ENCODE peak calls at places on chromosomes 2 and 18, in six cellular contexts. One of them, this sample, is unnamed.

GRCh38 chr2:8574196-8575010 is 107.5 kb upstream of the ID2 start:
- DNase-seq in H9: peak
- DNase-seq in IMR-90: peak
- DNase-seq in neuronal stem cell: no peak
- DNase-seq in mesenchymal stem cell: no peak
- DNase-seq in H1: no peak
- DNase-seq in this sample: peak

GRCh38 chr18:5744659-5745058 is 150.7 kb downstream of the TMEM200C start:
- DNase-seq in H9: no peak
- DNase-seq in IMR-90: no peak
- DNase-seq in neuronal stem cell: no peak
- DNase-seq in mesenchymal stem cell: no peak
- DNase-seq in H1: no peak
- DNase-seq in this sample: no peak

GRCh38 chr2:105775809-105776559 is 31.3 kb downstream of the NCK2 start:
- DNase-seq in H9: no peak
- DNase-seq in IMR-90: no peak
- DNase-seq in neuronal stem cell: no peak
- DNase-seq in mesenchymal stem cell: no peak
- DNase-seq in H1: no peak
- DNase-seq in this sample: no peak

GRCh38 chr2:127857494-127857818 is 499 bp downstream of the POLR2D start:
- DNase-seq in H9: no peak
- DNase-seq in IMR-90: no peak
- DNase-seq in neuronal stem cell: no peak
- DNase-seq in mesenchymal stem cell: no peak
- DNase-seq in H1: no peak
- DNase-seq in this sample: no peak

GRCh38 chr18:7545734-7546133 is 21.4 kb upstream of the PTPRM start:
- DNase-seq in H9: no peak
- DNase-seq in IMR-90: peak
- DNase-seq in neuronal stem cell: no peak
- DNase-seq in mesenchymal stem cell: peak
- DNase-seq in H1: no peak
- DNase-seq in this sample: no peak

GRCh38 chr2:25697559-25698341 is 24.4 kb upstream of the DTNB start:
- DNase-seq in H9: peak
- DNase-seq in IMR-90: no peak
- DNase-seq in neuronal stem cell: no peak
- DNase-seq in mesenchymal stem cell: no peak
- DNase-seq in H1: peak
- DNase-seq in this sample: no peak

GRCh38 chr2:28274911-28275685 is 117.6 kb upstream of the FOSL2 start:
- DNase-seq in H9: peak
- DNase-seq in IMR-90: peak
- DNase-seq in neuronal stem cell: no peak
- DNase-seq in mesenchymal stem cell: peak
- DNase-seq in H1: no peak
- DNase-seq in this sample: peak

GRCh38 chr18:62118324-62118723 is 68.5 kb downstream of the PIGN start:
- DNase-seq in H9: no peak
- DNase-seq in IMR-90: peak
- DNase-seq in neuronal stem cell: no peak
- DNase-seq in mesenchymal stem cell: no peak
- DNase-seq in H1: no peak
- DNase-seq in this sample: no peak

GRCh38 chr2:69563021-69563420 is 80.5 kb downstream of the AAK1 start:
- DNase-seq in H9: no peak
- DNase-seq in IMR-90: no peak
- DNase-seq in neuronal stem cell: no peak
- DNase-seq in mesenchymal stem cell: no peak
- DNase-seq in H1: no peak
- DNase-seq in this sample: no peak

GRCh38 chr2:20667531-20668401 is 822 bp downstream of the GDF7 start:
- DNase-seq in H9: no peak
- DNase-seq in IMR-90: no peak
- DNase-seq in neuronal stem cell: no peak
- DNase-seq in mesenchymal stem cell: no peak
- DNase-seq in H1: peak
- DNase-seq in this sample: no peak

GRCh38 chr2:236402016-236402784 is 138.0 kb upstream of the ASB18 start:
- DNase-seq in H9: no peak
- DNase-seq in IMR-90: no peak
- DNase-seq in neuronal stem cell: no peak
- DNase-seq in mesenchymal stem cell: no peak
- DNase-seq in H1: no peak
- DNase-seq in this sample: no peak

GRCh38 chr2:117987121-117987520 is 26.7 kb downstream of the CCDC93 start:
- DNase-seq in H9: no peak
- DNase-seq in IMR-90: no peak
- DNase-seq in neuronal stem cell: no peak
- DNase-seq in mesenchymal stem cell: no peak
- DNase-seq in H1: no peak
- DNase-seq in this sample: no peak

GRCh38 chr2:174873457-174873856 is 109.2 kb upstream of the CHRNA1 start:
- DNase-seq in H9: no peak
- DNase-seq in IMR-90: peak
- DNase-seq in neuronal stem cell: no peak
- DNase-seq in mesenchymal stem cell: no peak
- DNase-seq in H1: no peak
- DNase-seq in this sample: no peak

GRCh38 chr2:148813603-148814065 is 61.4 kb upstream of the KIF5C start:
- DNase-seq in H9: peak
- DNase-seq in IMR-90: no peak
- DNase-seq in neuronal stem cell: no peak
- DNase-seq in mesenchymal stem cell: no peak
- DNase-seq in H1: peak
- DNase-seq in this sample: no peak

GRCh38 chr2:43345391-43345813 is 119.0 kb upstream of the ZFP36L2 start:
- DNase-seq in H9: no peak
- DNase-seq in IMR-90: no peak
- DNase-seq in neuronal stem cell: no peak
- DNase-seq in mesenchymal stem cell: no peak
- DNase-seq in H1: no peak
- DNase-seq in this sample: no peak

GRCh38 chr18:57649536-57650495 is 28.2 kb upstream of the NARS1 start:
- DNase-seq in H9: no peak
- DNase-seq in IMR-90: peak
- DNase-seq in neuronal stem cell: no peak
- DNase-seq in mesenchymal stem cell: no peak
- DNase-seq in H1: no peak
- DNase-seq in this sample: no peak

GRCh38 chr2:112706170-112706664 is 14.6 kb upstream of the NT5DC4 start:
- DNase-seq in H9: no peak
- DNase-seq in IMR-90: peak
- DNase-seq in neuronal stem cell: no peak
- DNase-seq in mesenchymal stem cell: peak
- DNase-seq in H1: no peak
- DNase-seq in this sample: peak

GRCh38 chr2:233092446-233093438 is 32.6 kb downstream of the INPP5D start:
- DNase-seq in H9: no peak
- DNase-seq in IMR-90: no peak
- DNase-seq in neuronal stem cell: no peak
- DNase-seq in mesenchymal stem cell: no peak
- DNase-seq in H1: no peak
- DNase-seq in this sample: no peak

GRCh38 chr2:85887566-85888019 is 1.2 kb downstream of the ST3GAL5 start:
- DNase-seq in H9: no peak
- DNase-seq in IMR-90: peak
- DNase-seq in neuronal stem cell: no peak
- DNase-seq in mesenchymal stem cell: peak
- DNase-seq in H1: no peak
- DNase-seq in this sample: no peak

GRCh38 chr2:26971911-26972786 is 1.7 kb downstream of the MAPRE3 start:
- DNase-seq in H9: no peak
- DNase-seq in IMR-90: no peak
- DNase-seq in neuronal stem cell: no peak
- DNase-seq in mesenchymal stem cell: no peak
- DNase-seq in H1: no peak
- DNase-seq in this sample: no peak

GRCh38 chr2:216985658-216986141 is 125.8 kb upstream of the TNP1 start:
- DNase-seq in H9: peak
- DNase-seq in IMR-90: no peak
- DNase-seq in neuronal stem cell: peak
- DNase-seq in mesenchymal stem cell: no peak
- DNase-seq in H1: peak
- DNase-seq in this sample: no peak

GRCh38 chr18:46407471-46408166 is 249.4 kb downstream of the LOXHD1 start:
- DNase-seq in H9: no peak
- DNase-seq in IMR-90: peak
- DNase-seq in neuronal stem cell: no peak
- DNase-seq in mesenchymal stem cell: peak
- DNase-seq in H1: no peak
- DNase-seq in this sample: no peak

GRCh38 chr2:181354626-181355025 is 102.6 kb upstream of the ITGA4 start:
- DNase-seq in H9: no peak
- DNase-seq in IMR-90: peak
- DNase-seq in neuronal stem cell: no peak
- DNase-seq in mesenchymal stem cell: peak
- DNase-seq in H1: no peak
- DNase-seq in this sample: no peak

GRCh38 chr2:240644171-240644651 is 18.9 kb downstream of the GPR35 start:
- DNase-seq in H9: peak
- DNase-seq in IMR-90: no peak
- DNase-seq in neuronal stem cell: no peak
- DNase-seq in mesenchymal stem cell: no peak
- DNase-seq in H1: peak
- DNase-seq in this sample: no peak

GRCh38 chr2:102065675-102066252 is 74.0 kb downstream of the IL1R2 start:
- DNase-seq in H9: no peak
- DNase-seq in IMR-90: peak
- DNase-seq in neuronal stem cell: no peak
- DNase-seq in mesenchymal stem cell: peak
- DNase-seq in H1: no peak
- DNase-seq in this sample: peak

GRCh38 chr2:199668648-199669047 is 182.3 kb downstream of the FTCDNL1 start:
- DNase-seq in H9: no peak
- DNase-seq in IMR-90: no peak
- DNase-seq in neuronal stem cell: no peak
- DNase-seq in mesenchymal stem cell: no peak
- DNase-seq in H1: no peak
- DNase-seq in this sample: no peak

GRCh38 chr2:233356546-233357308 is 2.4 kb downstream of the DGKD start:
- DNase-seq in H9: no peak
- DNase-seq in IMR-90: peak
- DNase-seq in neuronal stem cell: no peak
- DNase-seq in mesenchymal stem cell: no peak
- DNase-seq in H1: no peak
- DNase-seq in this sample: peak

GRCh38 chr2:3001595-3002184 is 375.9 kb downstream of the EIPR1 start:
- DNase-seq in H9: no peak
- DNase-seq in IMR-90: no peak
- DNase-seq in neuronal stem cell: no peak
- DNase-seq in mesenchymal stem cell: no peak
- DNase-seq in H1: no peak
- DNase-seq in this sample: no peak

GRCh38 chr2:127425540-127426490 is 7.6 kb downstream of the PROC start:
- DNase-seq in H9: no peak
- DNase-seq in IMR-90: no peak
- DNase-seq in neuronal stem cell: no peak
- DNase-seq in mesenchymal stem cell: no peak
- DNase-seq in H1: peak
- DNase-seq in this sample: no peak

GRCh38 chr2:52539026-52539964 is 1228.3 kb upstream of the CHAC2 start:
- DNase-seq in H9: no peak
- DNase-seq in IMR-90: peak
- DNase-seq in neuronal stem cell: no peak
- DNase-seq in mesenchymal stem cell: no peak
- DNase-seq in H1: no peak
- DNase-seq in this sample: no peak

DNA sequence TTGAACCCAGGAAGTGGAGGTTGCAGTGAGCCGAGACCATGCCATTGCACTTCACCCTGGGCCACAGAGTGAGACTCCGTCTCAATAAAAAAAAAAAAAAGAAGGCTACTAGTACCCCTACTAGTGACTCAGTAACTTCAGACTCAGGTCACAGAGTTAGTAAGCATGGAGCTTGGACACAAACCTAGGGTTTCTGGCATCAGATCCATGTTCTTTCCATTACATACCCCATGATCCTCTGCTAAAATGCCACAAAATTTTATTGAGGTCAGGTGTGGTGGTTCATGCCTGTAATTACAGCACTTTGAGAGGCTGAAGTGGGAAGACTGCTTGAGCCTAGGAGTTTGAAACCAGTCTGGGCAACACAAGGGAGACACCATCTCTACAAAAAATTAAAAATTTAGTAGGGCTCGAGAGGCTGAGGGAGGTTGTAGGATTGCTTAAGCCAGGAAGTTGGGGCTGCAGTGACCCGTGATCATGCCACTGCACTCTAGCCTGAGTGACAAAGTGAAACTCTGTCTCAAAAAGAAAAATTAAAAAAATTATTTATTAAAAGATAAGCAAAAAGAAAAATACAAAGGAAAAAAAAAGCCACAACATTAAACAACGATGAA is 45.1 kb downstream of the DHX57 start:
- DNase-seq in H9: no peak
- DNase-seq in IMR-90: no peak
- DNase-seq in neuronal stem cell: no peak
- DNase-seq in mesenchymal stem cell: no peak
- DNase-seq in H1: no peak
- DNase-seq in this sample: no peak
- H3K14ac ChIP-seq in H9: no peak
- H3K14ac ChIP-seq in IMR-90: no peak
- H3K14ac ChIP-seq in neuronal stem cell: no peak
- H3K14ac ChIP-seq in mesenchymal stem cell: no peak
- H3K14ac ChIP-seq in H1: no peak
- H3K14ac ChIP-seq in this sample: no peak

GRCh38 chr2:124289615-124290014 is 264.5 kb downstream of the CNTNAP5 start:
- DNase-seq in H9: no peak
- DNase-seq in IMR-90: no peak
- DNase-seq in neuronal stem cell: no peak
- DNase-seq in mesenchymal stem cell: no peak
- DNase-seq in H1: no peak
- DNase-seq in this sample: no peak
- H3K14ac ChIP-seq in H9: no peak
- H3K14ac ChIP-seq in IMR-90: no peak
- H3K14ac ChIP-seq in neuronal stem cell: no peak
- H3K14ac ChIP-seq in mesenchymal stem cell: no peak
- H3K14ac ChIP-seq in H1: no peak
- H3K14ac ChIP-seq in this sample: no peak

DNA sequence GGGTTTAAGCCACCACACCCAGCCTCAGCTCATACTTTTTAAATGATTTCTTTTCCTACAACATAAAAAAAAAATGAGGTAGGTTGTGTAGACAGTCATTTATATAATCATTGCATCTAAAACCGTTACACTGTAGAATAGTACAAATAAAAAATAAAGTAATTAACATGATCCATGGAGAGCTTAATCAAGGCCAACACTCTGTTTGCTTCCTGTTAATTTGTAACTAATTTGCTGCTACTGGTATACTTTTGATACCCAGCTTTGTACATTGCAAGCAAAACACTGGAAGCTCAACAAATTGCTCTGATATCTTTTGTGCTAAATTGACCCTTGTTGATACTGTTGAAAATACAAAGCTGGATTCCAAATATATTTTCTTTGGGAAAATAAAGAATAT is 20.2 kb upstream of the KCTD1 start:
- DNase-seq in H9: no peak
- DNase-seq in IMR-90: no peak
- DNase-seq in neuronal stem cell: no peak
- DNase-seq in mesenchymal stem cell: no peak
- DNase-seq in H1: no peak
- DNase-seq in this sample: no peak
- H3K14ac ChIP-seq in H9: no peak
- H3K14ac ChIP-seq in IMR-90: no peak
- H3K14ac ChIP-seq in neuronal stem cell: no peak
- H3K14ac ChIP-seq in mesenchymal stem cell: no peak
- H3K14ac ChIP-seq in H1: no peak
- H3K14ac ChIP-seq in this sample: no peak

GRCh38 chr2:30282721-30283120 is 51.4 kb downstream of the LBH start:
- DNase-seq in H9: no peak
- DNase-seq in IMR-90: no peak
- DNase-seq in neuronal stem cell: no peak
- DNase-seq in mesenchymal stem cell: no peak
- DNase-seq in H1: no peak
- DNase-seq in this sample: peak
- H3K14ac ChIP-seq in H9: no peak
- H3K14ac ChIP-seq in IMR-90: peak
- H3K14ac ChIP-seq in neuronal stem cell: no peak
- H3K14ac ChIP-seq in mesenchymal stem cell: no peak
- H3K14ac ChIP-seq in H1: no peak
- H3K14ac ChIP-seq in this sample: no peak

This sample was measured in trophoblast cell.